ENCODE peak calls at places on chromosomes 2 and 18, in five cellular contexts. Y is fibroblast of lung, V is progenitor cell of endocrine pancreas, Z is ELF-1, K is dorsolateral prefrontal cortex. O is an unnamed sample.

GRCh38 chr2:96164459-96165184 is 19.4 kb upstream of the DUSP2 start:
- DNase-seq in Z (peak), Y (no peak), K (peak), V (no peak), O (no peak)

GRCh38 chr2:191171708-191172355 is 21.0 kb upstream of the STAT4 start:
- DNase-seq in Y (peak), Z (no peak), K (no peak), V (no peak), O (no peak)

GRCh38 chr2:32647180-32647651 is 19.4 kb downstream of the TTC27 start:
- DNase-seq in Z (no peak), Y (peak), K (no peak), V (no peak), O (no peak)

GRCh38 chr2:44949329-44950151 is 8.0 kb downstream of the SIX3 start:
- DNase-seq in Y (peak), K (peak), Z (peak), V (no peak), O (no peak)

GRCh38 chr2:8679827-8680731 is 1.8 kb upstream of the ID2 start:
- DNase-seq in V (no peak), Z (peak), K (no peak), Y (peak), O (peak)

GRCh38 chr2:162182395-162182794 is 30.3 kb upstream of the GCG start:
- DNase-seq in V (no peak), K (no peak), Z (no peak), Y (no peak), O (no peak)

GRCh38 chr2:10057231-10058107 is 14.1 kb downstream of the KLF11 start:
- DNase-seq in K (no peak), V (peak), Y (peak), Z (peak), O (no peak)

GRCh38 chr2:238241970-238242369 is 2.1 kb upstream of the HES6 start:
- DNase-seq in Z (no peak), V (no peak), K (no peak), Y (no peak), O (no peak)

GRCh38 chr2:205948883-205949282 is 137.1 kb downstream of the INO80D start:
- DNase-seq in V (no peak), Z (no peak), Y (no peak), K (no peak), O (no peak)

GRCh38 chr2:25983735-25984134 is 1.4 kb upstream of the KIF3C start:
- DNase-seq in Y (no peak), K (no peak), Z (no peak), V (no peak), O (no peak)

GRCh38 chr2:221042926-221043325 is 529.2 kb downstream of the EPHA4 start:
- DNase-seq in Z (no peak), Y (peak), V (no peak), K (no peak), O (no peak)

GRCh38 chr2:168849610-168850009 is 40.6 kb downstream of the SPC25 start:
- DNase-seq in Y (peak), V (no peak), Z (peak), K (no peak), O (peak)

GRCh38 chr2:127388423-127389164 is 819 bp upstream of the MAP3K2 start:
- DNase-seq in K (no peak), Y (no peak), Z (peak), V (no peak), O (no peak)

GRCh38 chr2:144522741-144523605 is 3.1 kb upstream of the ZEB2 start:
- DNase-seq in V (no peak), Z (peak), Y (no peak), K (peak), O (no peak)

GRCh38 chr2:85797959-85798358 is 44.2 kb downstream of the ATOH8 start:
- DNase-seq in Y (no peak), K (no peak), V (no peak), Z (peak), O (peak)

GRCh38 chr2:134583462-134583861 is 135.3 kb downstream of the TMEM163 start:
- DNase-seq in K (no peak), Y (no peak), V (no peak), Z (no peak), O (no peak)

GRCh38 chr2:177984739-177985138 is 87.8 kb downstream of the PDE11A start:
- DNase-seq in Y (peak), Z (no peak), V (no peak), K (no peak), O (peak)

GRCh38 chr2:217430916-217431576 is 571.2 kb upstream of the TNP1 start:
- DNase-seq in V (no peak), Y (no peak), Z (no peak), K (no peak), O (no peak)

GRCh38 chr2:201980389-201980821 is 53.2 kb upstream of the FZD7 start:
- DNase-seq in V (no peak), Y (no peak), Z (no peak), K (no peak), O (no peak)

GRCh38 chr18:44733754-44734465 is 53.2 kb downstream of the SETBP1 start:
- DNase-seq in V (no peak), K (no peak), Y (no peak), Z (no peak), O (no peak)

GRCh38 chr2:1078326-1078885 is 127.8 kb downstream of the SNTG2 start:
- DNase-seq in K (no peak), Y (no peak), Z (no peak), V (no peak), O (no peak)

GRCh38 chr2:289362-290089 is 1.6 kb upstream of the ALKAL2 start:
- DNase-seq in Z (peak), K (no peak), Y (peak), V (no peak), O (no peak)

GRCh38 chr18:25305584-25305983 is 46.4 kb downstream of the ZNF521 start:
- DNase-seq in K (no peak), Y (peak), V (no peak), Z (no peak), O (no peak)

GRCh38 chr2:73970850-73971471 is 13.7 kb upstream of the TET3 start:
- DNase-seq in Z (no peak), K (peak), Y (no peak), V (no peak), O (no peak)

GRCh38 chr2:10385501-10385900 is 62.6 kb downstream of the ODC1 start:
- DNase-seq in Y (peak), K (no peak), V (no peak), Z (no peak), O (no peak)

GRCh38 chr2:102226612-102227351 is 40.0 kb downstream of the IL1RL2 start:
- DNase-seq in K (no peak), V (no peak), Z (no peak), Y (no peak), O (no peak)

GRCh38 chr2:142095647-142096046 is 35.2 kb downstream of the LRP1B start:
- DNase-seq in K (no peak), Z (no peak), V (no peak), Y (no peak), O (no peak)

GRCh38 chr18:61108706-61109105 is 224.5 kb upstream of the CDH20 start:
- DNase-seq in K (no peak), V (no peak), Z (no peak), Y (no peak), O (no peak)

GRCh38 chr2:37781028-37781427 is 109.6 kb upstream of the CDC42EP3 start:
- DNase-seq in Z (no peak), K (no peak), V (no peak), Y (peak), O (no peak)

O was measured in COR-L47.